ENCODE peak calls at places on chromosomes 5 and 9, in six cellular contexts. One of them, this sample, is unnamed.

GRCh38 chr5:79956173-79956670 is 34.8 kb downstream of the MTX3 start:
- DNase-seq in HCT116: peak
- DNase-seq in endothelial cell: no peak
- DNase-seq in fibroblast of mammary gland: peak
- DNase-seq in A549: peak
- DNase-seq in left ventricle myocardium inferior: no peak
- DNase-seq in this sample: no peak

GRCh38 chr5:90020575-90021535 is 388.7 kb downstream of the CETN3 start:
- DNase-seq in HCT116: peak
- DNase-seq in endothelial cell: no peak
- DNase-seq in fibroblast of mammary gland: peak
- DNase-seq in A549: no peak
- DNase-seq in left ventricle myocardium inferior: no peak
- DNase-seq in this sample: peak

GRCh38 chr5:140041492-140042421 is 1.3 kb downstream of the NRG2 start:
- DNase-seq in HCT116: no peak
- DNase-seq in endothelial cell: peak
- DNase-seq in fibroblast of mammary gland: peak
- DNase-seq in A549: peak
- DNase-seq in left ventricle myocardium inferior: peak
- DNase-seq in this sample: peak

GRCh38 chr5:160342413-160342941 is 27.9 kb downstream of the C1QTNF2 start:
- DNase-seq in HCT116: no peak
- DNase-seq in endothelial cell: no peak
- DNase-seq in fibroblast of mammary gland: peak
- DNase-seq in A549: no peak
- DNase-seq in left ventricle myocardium inferior: no peak
- DNase-seq in this sample: no peak

GRCh38 chr9:92265159-92265558 is 28.3 kb downstream of the IARS1 start:
- DNase-seq in HCT116: no peak
- DNase-seq in endothelial cell: no peak
- DNase-seq in fibroblast of mammary gland: peak
- DNase-seq in A549: no peak
- DNase-seq in left ventricle myocardium inferior: no peak
- DNase-seq in this sample: no peak

GRCh38 chr5:181204561-181205401 is at the start of gene TRIM7:
- DNase-seq in HCT116: no peak
- DNase-seq in endothelial cell: no peak
- DNase-seq in fibroblast of mammary gland: peak
- DNase-seq in A549: peak
- DNase-seq in left ventricle myocardium inferior: peak
- DNase-seq in this sample: no peak

GRCh38 chr5:112049738-112050137 is 292.7 kb upstream of the NREP start:
- DNase-seq in HCT116: no peak
- DNase-seq in endothelial cell: no peak
- DNase-seq in fibroblast of mammary gland: no peak
- DNase-seq in A549: no peak
- DNase-seq in left ventricle myocardium inferior: no peak
- DNase-seq in this sample: no peak

GRCh38 chr5:92017786-92018185 is 634.7 kb upstream of the ARRDC3 start:
- DNase-seq in HCT116: peak
- DNase-seq in endothelial cell: no peak
- DNase-seq in fibroblast of mammary gland: peak
- DNase-seq in A549: peak
- DNase-seq in left ventricle myocardium inferior: no peak
- DNase-seq in this sample: no peak

GRCh38 chr5:76082790-76083554 is at the start of gene SV2C:
- DNase-seq in HCT116: no peak
- DNase-seq in endothelial cell: peak
- DNase-seq in fibroblast of mammary gland: no peak
- DNase-seq in A549: no peak
- DNase-seq in left ventricle myocardium inferior: no peak
- DNase-seq in this sample: peak

GRCh38 chr9:18720691-18721090 is 246.7 kb downstream of the ADAMTSL1 start:
- DNase-seq in HCT116: no peak
- DNase-seq in endothelial cell: no peak
- DNase-seq in fibroblast of mammary gland: peak
- DNase-seq in A549: no peak
- DNase-seq in left ventricle myocardium inferior: no peak
- DNase-seq in this sample: no peak

GRCh38 chr5:77155179-77155839 is 55.2 kb upstream of the PDE8B start:
- DNase-seq in HCT116: no peak
- DNase-seq in endothelial cell: no peak
- DNase-seq in fibroblast of mammary gland: no peak
- DNase-seq in A549: no peak
- DNase-seq in left ventricle myocardium inferior: no peak
- DNase-seq in this sample: no peak

GRCh38 chr5:1640276-1640898 is 116.6 kb upstream of the LPCAT1 start:
- DNase-seq in HCT116: no peak
- DNase-seq in endothelial cell: no peak
- DNase-seq in fibroblast of mammary gland: no peak
- DNase-seq in A549: no peak
- DNase-seq in left ventricle myocardium inferior: no peak
- DNase-seq in this sample: no peak

GRCh38 chr5:66861402-66861801 is 265.2 kb downstream of the MAST4 start:
- DNase-seq in HCT116: no peak
- DNase-seq in endothelial cell: no peak
- DNase-seq in fibroblast of mammary gland: no peak
- DNase-seq in A549: no peak
- DNase-seq in left ventricle myocardium inferior: no peak
- DNase-seq in this sample: no peak

GRCh38 chr5:90968319-90968718 is 409.7 kb downstream of the ADGRV1 start:
- DNase-seq in HCT116: no peak
- DNase-seq in endothelial cell: no peak
- DNase-seq in fibroblast of mammary gland: peak
- DNase-seq in A549: no peak
- DNase-seq in left ventricle myocardium inferior: no peak
- DNase-seq in this sample: no peak

GRCh38 chr5:79663212-79663611 is 26.4 kb upstream of the CMYA5 start:
- DNase-seq in HCT116: no peak
- DNase-seq in endothelial cell: no peak
- DNase-seq in fibroblast of mammary gland: no peak
- DNase-seq in A549: no peak
- DNase-seq in left ventricle myocardium inferior: no peak
- DNase-seq in this sample: no peak

DNA sequence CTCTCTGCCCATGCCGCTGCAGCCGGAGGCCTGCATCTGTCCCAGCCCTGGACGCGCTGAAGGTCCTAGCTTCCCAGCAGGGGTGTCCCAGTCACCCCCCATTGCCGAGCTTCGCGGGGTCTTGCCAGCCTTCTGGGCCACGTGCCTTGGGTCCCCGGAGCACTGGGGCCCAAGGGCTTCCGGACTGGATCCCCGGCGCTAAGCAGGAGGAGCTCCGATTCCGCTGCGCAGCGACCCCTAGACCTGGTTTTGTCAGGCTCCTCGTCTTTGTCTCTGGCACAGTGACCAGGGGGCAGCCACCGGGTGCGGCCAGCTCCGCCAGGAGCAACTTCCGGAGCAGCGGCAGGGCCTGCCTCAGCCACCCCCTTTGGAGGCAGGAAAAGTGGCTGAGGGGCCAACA is 3.3 kb upstream of the IRX1 start:
- DNase-seq in HCT116: no peak
- DNase-seq in endothelial cell: no peak
- DNase-seq in fibroblast of mammary gland: no peak
- DNase-seq in A549: no peak
- DNase-seq in left ventricle myocardium inferior: no peak
- DNase-seq in this sample: no peak
- TF ChIP-seq CTCF in HCT116: no peak
- TF ChIP-seq CTCF in endothelial cell: no peak
- TF ChIP-seq CTCF in fibroblast of mammary gland: no peak
- TF ChIP-seq CTCF in A549: no peak
- TF ChIP-seq CTCF in left ventricle myocardium inferior: no peak
- TF ChIP-seq CTCF in this sample: no peak

GRCh38 chr5:144469106-144469505 is 298.4 kb downstream of the KCTD16 start:
- DNase-seq in HCT116: no peak
- DNase-seq in endothelial cell: no peak
- DNase-seq in fibroblast of mammary gland: no peak
- DNase-seq in A549: no peak
- DNase-seq in left ventricle myocardium inferior: no peak
- DNase-seq in this sample: no peak

GRCh38 chr5:144473650-144474049 is 303.0 kb downstream of the KCTD16 start:
- DNase-seq in HCT116: no peak
- DNase-seq in endothelial cell: no peak
- DNase-seq in fibroblast of mammary gland: no peak
- DNase-seq in A549: no peak
- DNase-seq in left ventricle myocardium inferior: no peak
- DNase-seq in this sample: no peak

GRCh38 chr5:144468542-144468941 is 297.9 kb downstream of the KCTD16 start:
- DNase-seq in HCT116: no peak
- DNase-seq in endothelial cell: no peak
- DNase-seq in fibroblast of mammary gland: no peak
- DNase-seq in A549: no peak
- DNase-seq in left ventricle myocardium inferior: no peak
- DNase-seq in this sample: no peak

GRCh38 chr5:144465441-144465840 is 294.8 kb downstream of the KCTD16 start:
- DNase-seq in HCT116: no peak
- DNase-seq in endothelial cell: no peak
- DNase-seq in fibroblast of mammary gland: no peak
- DNase-seq in A549: no peak
- DNase-seq in left ventricle myocardium inferior: no peak
- DNase-seq in this sample: no peak

DNA sequence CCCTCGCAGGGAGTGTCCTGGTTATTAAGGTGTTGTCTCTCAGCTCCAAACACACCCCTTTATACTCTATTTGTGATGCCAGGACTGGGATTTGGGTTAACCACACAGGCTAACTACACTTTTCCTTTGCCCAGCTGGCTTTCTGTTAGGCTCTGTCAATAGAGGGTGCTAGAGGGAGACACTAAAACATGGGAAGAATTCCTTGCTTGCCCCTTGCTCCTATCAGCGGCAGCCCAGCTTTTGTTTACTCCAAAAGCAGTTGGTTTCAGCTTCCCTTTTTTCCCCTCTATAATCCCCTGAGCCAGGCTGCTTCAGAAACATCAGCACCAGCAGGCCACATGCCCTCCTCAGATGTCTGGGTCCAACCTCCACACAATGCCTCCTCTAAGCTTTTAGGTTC is 297.1 kb downstream of the KCTD16 start:
- DNase-seq in HCT116: peak
- DNase-seq in endothelial cell: peak
- DNase-seq in fibroblast of mammary gland: peak
- DNase-seq in A549: peak
- DNase-seq in left ventricle myocardium inferior: no peak
- DNase-seq in this sample: no peak
- TF ChIP-seq CTCF in HCT116: peak
- TF ChIP-seq CTCF in endothelial cell: no peak
- TF ChIP-seq CTCF in fibroblast of mammary gland: peak
- TF ChIP-seq CTCF in A549: peak
- TF ChIP-seq CTCF in left ventricle myocardium inferior: peak
- TF ChIP-seq CTCF in this sample: peak

GRCh38 chr5:170863646-170864045 is 1.8 kb downstream of the RANBP17 start:
- DNase-seq in HCT116: no peak
- DNase-seq in endothelial cell: no peak
- DNase-seq in fibroblast of mammary gland: peak
- DNase-seq in A549: no peak
- DNase-seq in left ventricle myocardium inferior: no peak
- DNase-seq in this sample: no peak

GRCh38 chr5:170861855-170862766 is at the start of gene RANBP17:
- DNase-seq in HCT116: peak
- DNase-seq in endothelial cell: peak
- DNase-seq in fibroblast of mammary gland: peak
- DNase-seq in A549: peak
- DNase-seq in left ventricle myocardium inferior: peak
- DNase-seq in this sample: peak

GRCh38 chr5:170860818-170861217 is 1.0 kb upstream of the RANBP17 start:
- DNase-seq in HCT116: no peak
- DNase-seq in endothelial cell: no peak
- DNase-seq in fibroblast of mammary gland: no peak
- DNase-seq in A549: no peak
- DNase-seq in left ventricle myocardium inferior: no peak
- DNase-seq in this sample: no peak

GRCh38 chr5:170861295-170861854 is 443 bp upstream of the RANBP17 start:
- DNase-seq in HCT116: no peak
- DNase-seq in endothelial cell: no peak
- DNase-seq in fibroblast of mammary gland: no peak
- DNase-seq in A549: no peak
- DNase-seq in left ventricle myocardium inferior: no peak
- DNase-seq in this sample: no peak

DNA sequence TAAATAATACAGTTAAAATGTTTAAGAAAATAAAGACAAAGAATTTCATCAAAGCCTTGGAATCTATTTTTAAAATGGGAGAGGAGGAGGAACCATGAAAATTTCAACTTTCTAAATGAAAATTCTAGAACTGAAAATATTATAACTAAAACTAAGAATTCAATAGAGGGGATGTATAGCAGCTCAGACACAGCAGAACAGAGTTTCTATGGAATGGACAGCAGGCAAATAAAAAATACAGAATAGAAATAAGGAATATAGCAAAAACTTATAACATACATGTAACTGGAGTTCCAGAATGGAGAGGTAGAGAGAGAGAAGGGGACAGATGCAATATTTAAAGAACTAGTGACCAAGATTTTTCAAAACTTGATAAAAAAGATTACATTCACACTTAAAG is 1.4 kb upstream of the RANBP17 start:
- DNase-seq in HCT116: no peak
- DNase-seq in endothelial cell: no peak
- DNase-seq in fibroblast of mammary gland: no peak
- DNase-seq in A549: no peak
- DNase-seq in left ventricle myocardium inferior: no peak
- DNase-seq in this sample: no peak
- TF ChIP-seq CTCF in HCT116: no peak
- TF ChIP-seq CTCF in endothelial cell: no peak
- TF ChIP-seq CTCF in fibroblast of mammary gland: no peak
- TF ChIP-seq CTCF in A549: no peak
- TF ChIP-seq CTCF in left ventricle myocardium inferior: no peak
- TF ChIP-seq CTCF in this sample: no peak

GRCh38 chr5:146051678-146052077 is 53.7 kb downstream of the PLAC8L1 start:
- DNase-seq in HCT116: no peak
- DNase-seq in endothelial cell: no peak
- DNase-seq in fibroblast of mammary gland: peak
- DNase-seq in A549: no peak
- DNase-seq in left ventricle myocardium inferior: no peak
- DNase-seq in this sample: no peak

GRCh38 chr5:146055432-146055831 is 49.9 kb downstream of the PLAC8L1 start:
- DNase-seq in HCT116: no peak
- DNase-seq in endothelial cell: no peak
- DNase-seq in fibroblast of mammary gland: no peak
- DNase-seq in A549: no peak
- DNase-seq in left ventricle myocardium inferior: no peak
- DNase-seq in this sample: no peak

GRCh38 chr5:146050061-146050460 is 55.3 kb downstream of the PLAC8L1 start:
- DNase-seq in HCT116: no peak
- DNase-seq in endothelial cell: no peak
- DNase-seq in fibroblast of mammary gland: no peak
- DNase-seq in A549: no peak
- DNase-seq in left ventricle myocardium inferior: no peak
- DNase-seq in this sample: no peak

GRCh38 chr5:146049704-146050026 is 55.7 kb downstream of the PLAC8L1 start:
- DNase-seq in HCT116: no peak
- DNase-seq in endothelial cell: no peak
- DNase-seq in fibroblast of mammary gland: no peak
- DNase-seq in A549: no peak
- DNase-seq in left ventricle myocardium inferior: no peak
- DNase-seq in this sample: no peak

DNA sequence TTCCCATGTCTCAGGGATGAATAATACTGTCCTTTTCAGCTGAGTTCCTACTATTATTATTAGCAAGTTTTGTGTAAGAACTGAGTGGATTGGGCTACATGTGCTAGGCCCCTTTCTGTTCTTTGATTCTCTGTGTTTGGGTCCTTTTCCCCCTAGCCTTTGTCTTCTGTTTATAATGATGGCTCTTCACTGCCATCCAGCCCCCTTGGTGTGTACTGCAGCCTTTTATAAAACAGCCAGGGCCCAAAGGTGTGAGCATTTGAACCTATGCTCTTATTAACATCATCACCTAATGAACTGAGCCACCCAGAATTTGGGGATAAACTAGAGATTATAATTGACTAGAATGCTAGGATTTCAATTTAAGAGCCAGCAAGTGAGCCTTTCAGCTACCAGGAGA is 52.6 kb downstream of the PLAC8L1 start:
- DNase-seq in HCT116: no peak
- DNase-seq in endothelial cell: no peak
- DNase-seq in fibroblast of mammary gland: no peak
- DNase-seq in A549: no peak
- DNase-seq in left ventricle myocardium inferior: no peak
- DNase-seq in this sample: no peak
- TF ChIP-seq CTCF in HCT116: peak
- TF ChIP-seq CTCF in endothelial cell: no peak
- TF ChIP-seq CTCF in fibroblast of mammary gland: peak
- TF ChIP-seq CTCF in A549: peak
- TF ChIP-seq CTCF in left ventricle myocardium inferior: peak
- TF ChIP-seq CTCF in this sample: no peak